ENCODE peak calls at places on chromosomes 16 and 17, in four cellular contexts. L, Q, H and X are unnamed samples.

GRCh38 chr16:88882358-88883030 is 16.0 kb upstream of the PABPN1L start:
- DNase-seq in H (peak; percentile 48), Q (no peak), L (no peak), X (peak; percentile 59)

GRCh38 chr16:48392407-48392806 is 7.2 kb upstream of the SIAH1 start:
- DNase-seq in Q (no peak), L (no peak), H (no peak), X (no peak)

GRCh38 chr17:28726396-28726911 is 421 bp upstream of the TLCD1 start:
- DNase-seq in L (no peak), Q (peak; percentile 31), H (peak; percentile 85), X (no peak)

GRCh38 chr17:70687421-70687820 is 518.1 kb downstream of the KCNJ2 start:
- DNase-seq in Q (no peak), L (no peak), H (no peak), X (no peak)

GRCh38 chr16:66342294-66342900 is 24.1 kb upstream of the CDH5 start:
- DNase-seq in Q (no peak), H (no peak), L (peak; percentile 35), X (no peak)

GRCh38 chr16:50360779-50361178 is 8.0 kb downstream of the BRD7 start:
- DNase-seq in H (no peak), L (no peak), Q (peak; percentile 30), X (no peak)

GRCh38 chr17:40458851-40459482 is 15.7 kb downstream of the IGFBP4 start:
- DNase-seq in L (no peak), Q (no peak), H (no peak), X (no peak)

GRCh38 chr17:4548061-4548461 is 7.1 kb downstream of the MYBBP1A start:
- DNase-seq in Q (no peak), H (no peak), L (no peak), X (peak; percentile 7)

GRCh38 chr16:15775209-15775608 is 81.6 kb downstream of the MYH11 start:
- DNase-seq in L (peak; percentile 26), Q (no peak), H (no peak), X (no peak)

GRCh38 chr17:39812466-39812865 is 51.6 kb downstream of the IKZF3 start:
- DNase-seq in H (no peak), Q (no peak), L (no peak), X (no peak)

GRCh38 chr16:17026600-17027242 is 444.0 kb downstream of the XYLT1 start:
- DNase-seq in H (no peak), L (no peak), Q (no peak), X (peak; percentile 61)

GRCh38 chr17:8055851-8056231 is 17.0 kb downstream of the ALOX15B start:
- DNase-seq in L (no peak), H (no peak), Q (no peak), X (no peak)

GRCh38 chr17:78154903-78155811 is 9.0 kb downstream of the C17orf99 start:
- DNase-seq in L (peak; percentile 79), H (peak; percentile 68), Q (no peak), X (peak; percentile 81)

GRCh38 chr17:4160294-4160859 is 17.4 kb downstream of the CYB5D2 start:
- DNase-seq in H (no peak), Q (no peak), L (no peak), X (no peak)

GRCh38 chr17:41480136-41480535 is 815 bp downstream of the KRT35 start:
- DNase-seq in Q (no peak), L (peak; percentile 6), H (no peak), X (no peak)
- H3K4me3 ChIP-seq in Q (no peak overlapping the region), L (no peak overlapping the region), H (no peak overlapping the region), X (no peak overlapping the region)

DNA sequence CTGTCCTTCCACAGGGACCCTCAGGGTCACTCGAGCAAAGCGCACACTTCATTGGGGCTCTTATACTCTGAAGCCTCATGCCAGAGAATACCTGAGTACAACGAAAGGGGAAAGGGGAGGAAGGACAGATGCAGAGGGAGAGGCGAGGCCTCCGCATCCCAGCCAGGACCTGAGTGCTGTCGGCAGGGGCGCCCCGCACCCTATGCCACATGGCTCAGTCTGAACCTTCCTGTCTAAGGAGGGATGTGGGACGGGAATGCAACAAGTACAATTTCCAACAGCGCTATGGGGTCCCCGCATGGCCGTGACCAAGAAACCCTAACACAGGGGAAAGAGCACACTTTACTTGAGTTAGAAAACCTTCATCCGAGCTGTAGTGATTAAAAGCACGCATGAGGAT is 39.8 kb upstream of the FAAP100 start:
- DNase-seq in Q (no peak), L (no peak), H (no peak), X (no peak)
- H3K36me3 ChIP-seq in Q (peaks cover 62% of the 10 kb centered on the region), L (peaks cover 91% of the 10 kb centered on the region), H (peaks cover 15% of the 10 kb centered on the region), X (peaks cover 24% of the 10 kb centered on the region)

DNA sequence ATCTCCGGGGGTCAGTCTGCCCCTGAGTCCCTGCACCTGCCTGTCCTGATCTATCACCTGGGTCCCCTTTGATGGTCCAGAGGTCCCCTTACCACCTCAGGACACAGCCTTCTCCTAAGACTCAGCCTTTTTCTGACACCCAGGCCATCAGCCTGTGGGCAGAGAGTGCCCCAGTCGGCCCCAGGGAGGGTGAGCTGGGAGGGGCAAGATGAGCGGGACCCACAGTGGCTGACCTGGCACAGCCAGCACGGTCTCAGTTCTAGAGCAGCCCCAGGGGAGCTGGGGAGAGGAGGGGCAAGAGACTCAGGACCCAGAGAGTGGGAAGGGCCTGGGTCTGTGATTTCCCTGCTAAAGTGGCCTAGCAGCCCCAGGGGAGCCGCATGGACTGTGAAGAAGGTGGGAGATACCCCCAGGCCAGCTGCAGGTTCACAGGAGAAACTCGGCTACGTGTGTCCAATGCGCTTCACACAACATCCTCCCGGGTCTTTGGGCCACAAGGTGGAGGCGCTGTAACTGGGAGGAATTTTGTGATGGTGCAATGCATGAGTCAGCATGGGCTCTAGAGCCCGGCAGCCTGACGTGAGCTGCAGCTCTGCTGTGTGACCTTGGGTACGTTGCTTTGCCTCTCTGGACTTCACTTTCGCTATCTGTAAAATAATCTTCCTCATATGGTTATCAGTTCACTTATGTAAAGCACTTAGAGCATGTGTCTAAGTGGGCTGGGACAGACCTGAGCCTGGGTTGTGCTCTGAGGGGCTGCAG is 67.2 kb upstream of the LHX1 start:
- DNase-seq in Q (no peak), H (no peak), L (no peak), X (no peak)
- TF ChIP-seq CTCF in Q (no peak), H (no peak), L (no peak), X (no peak)

GRCh38 chr16:85987750-85988078 is 88.8 kb downstream of the IRF8 start:
- DNase-seq in H (no peak), L (no peak), Q (no peak), X (no peak)

GRCh38 chr16:85988306-85988705 is 89.3 kb downstream of the IRF8 start:
- DNase-seq in Q (no peak), L (no peak), H (no peak), X (peak; percentile 54)

GRCh38 chr16:85989376-85989775 is 90.4 kb downstream of the IRF8 start:
- DNase-seq in Q (no peak), L (no peak), H (no peak), X (no peak)

GRCh38 chr16:85989863-85990643 is 91.1 kb downstream of the IRF8 start:
- DNase-seq in H (no peak), Q (no peak), L (no peak), X (no peak)

GRCh38 chr16:85988723-85989313 is 89.9 kb downstream of the IRF8 start:
- DNase-seq in L (peak; percentile 59), H (no peak), Q (no peak), X (peak; percentile 86)
- H3K4me3 ChIP-seq in L (peak overlapping the region; percentile 42), H (no peak overlapping the region), Q (no peak overlapping the region), X (peak overlapping the region; percentile 26)

GRCh38 chr16:3400446-3400778 is 392 bp downstream of the ZSCAN32 start:
- DNase-seq in L (no peak), Q (no peak), H (no peak), X (no peak)

GRCh38 chr16:3400779-3401688 is at the start of the genes ZNF174 and ZSCAN32:
- DNase-seq in L (peak; percentile 100), Q (peak; percentile 98), H (peak; percentile 99), X (peak; percentile 100)

DNA sequence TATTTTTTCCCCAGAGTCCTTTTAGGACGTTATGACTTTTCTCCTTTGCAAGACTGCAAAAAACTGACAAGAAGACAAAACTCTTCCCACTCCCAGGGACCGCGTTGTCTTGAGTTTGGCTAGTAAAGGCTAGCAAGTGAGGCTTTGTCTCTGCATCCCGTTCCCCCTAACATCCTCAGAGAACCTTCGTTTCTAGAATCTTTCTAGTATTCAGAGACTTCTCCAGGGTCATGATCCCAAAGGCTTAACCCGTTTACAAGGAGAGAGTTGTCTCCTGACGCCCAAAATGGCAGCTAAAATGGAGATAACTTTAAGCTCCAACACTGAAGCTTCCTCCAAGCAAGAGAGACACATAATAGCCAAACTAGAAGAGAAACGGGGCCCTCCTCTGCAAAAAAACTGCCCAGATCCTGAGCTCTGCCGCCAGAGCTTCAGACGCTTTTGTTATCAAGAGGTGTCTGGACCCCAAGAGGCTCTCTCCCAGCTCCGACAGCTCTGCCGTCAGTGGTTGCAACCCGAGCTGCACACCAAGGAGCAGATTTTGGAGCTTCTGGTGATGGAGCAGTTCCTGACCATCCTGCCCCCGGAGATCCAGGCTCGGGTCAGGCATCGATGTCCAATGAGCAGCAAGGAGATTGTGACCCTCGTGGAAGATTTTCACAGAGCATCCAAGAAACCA is 843 bp downstream of the ZNF174 start:
- DNase-seq in Q (peak; percentile 20), L (peak; percentile 23), H (no peak), X (peak; percentile 15)
- H3K36me3 ChIP-seq in Q (peaks cover 29% of the 10 kb centered on the region), L (peaks cover 59% of the 10 kb centered on the region), H (no peaks in the 10 kb centered on the region), X (peaks cover 14% of the 10 kb centered on the region)